ENCODE peak calls at places on chromosomes 4 and X, in eight cellular contexts. One of them, this sample, is unnamed.

GRCh38 chr4:109067509-109068205 is 234.8 kb downstream of the COL25A1 start:
- DNase-seq in AML-193: no peak
- DNase-seq in NCI-H524: peak
- DNase-seq in HTR-8/SVneo: no peak
- DNase-seq in NCI-H460: no peak
- DNase-seq in head of caudate nucleus: no peak
- DNase-seq in skeletal muscle cell: peak
- DNase-seq in activated CD8-positive, alpha-beta memory T cell treated with anti-CD3 and anti-CD28 coated beads, Interleukin-2, amount 10 ng/mL, durations not matched to agents 7 days and 5 days: no peak
- DNase-seq in this sample: no peak

GRCh38 chr4:88937081-88937480 is 119.9 kb downstream of the FAM13A start:
- DNase-seq in HTR-8/SVneo: peak
- DNase-seq in NCI-H460: no peak
- DNase-seq in NCI-H524: no peak
- DNase-seq in AML-193: no peak
- DNase-seq in activated CD8-positive, alpha-beta memory T cell treated with anti-CD3 and anti-CD28 coated beads, Interleukin-2, amount 10 ng/mL, durations not matched to agents 7 days and 5 days: no peak
- DNase-seq in skeletal muscle cell: peak
- DNase-seq in head of caudate nucleus: no peak
- DNase-seq in this sample: no peak

GRCh38 chr4:90127223-90127705 is at the start of gene CCSER1:
- DNase-seq in NCI-H524: peak
- DNase-seq in NCI-H460: peak
- DNase-seq in activated CD8-positive, alpha-beta memory T cell treated with anti-CD3 and anti-CD28 coated beads, Interleukin-2, amount 10 ng/mL, durations not matched to agents 7 days and 5 days: no peak
- DNase-seq in HTR-8/SVneo: peak
- DNase-seq in AML-193: peak
- DNase-seq in skeletal muscle cell: no peak
- DNase-seq in head of caudate nucleus: peak
- DNase-seq in this sample: peak

GRCh38 chrX:75156537-75156945 is 458 bp upstream of the ABCB7 start:
- DNase-seq in NCI-H460: no peak
- DNase-seq in head of caudate nucleus: no peak
- DNase-seq in skeletal muscle cell: peak
- DNase-seq in HTR-8/SVneo: no peak
- DNase-seq in AML-193: peak
- DNase-seq in NCI-H524: peak
- DNase-seq in activated CD8-positive, alpha-beta memory T cell treated with anti-CD3 and anti-CD28 coated beads, Interleukin-2, amount 10 ng/mL, durations not matched to agents 7 days and 5 days: no peak
- DNase-seq in this sample: no peak

GRCh38 chr4:152243890-152244595 is 291.8 kb downstream of the FBXW7 start:
- DNase-seq in skeletal muscle cell: no peak
- DNase-seq in NCI-H460: no peak
- DNase-seq in activated CD8-positive, alpha-beta memory T cell treated with anti-CD3 and anti-CD28 coated beads, Interleukin-2, amount 10 ng/mL, durations not matched to agents 7 days and 5 days: no peak
- DNase-seq in AML-193: no peak
- DNase-seq in head of caudate nucleus: no peak
- DNase-seq in HTR-8/SVneo: no peak
- DNase-seq in NCI-H524: peak
- DNase-seq in this sample: no peak

GRCh38 chr4:69523385-69524132 is 27.9 kb upstream of the UGT2B4 start:
- DNase-seq in NCI-H460: no peak
- DNase-seq in head of caudate nucleus: no peak
- DNase-seq in AML-193: no peak
- DNase-seq in NCI-H524: no peak
- DNase-seq in HTR-8/SVneo: no peak
- DNase-seq in skeletal muscle cell: no peak
- DNase-seq in activated CD8-positive, alpha-beta memory T cell treated with anti-CD3 and anti-CD28 coated beads, Interleukin-2, amount 10 ng/mL, durations not matched to agents 7 days and 5 days: no peak
- DNase-seq in this sample: no peak

GRCh38 chr4:15601862-15602261 is 53.3 kb downstream of the FBXL5 start:
- DNase-seq in NCI-H460: no peak
- DNase-seq in HTR-8/SVneo: no peak
- DNase-seq in AML-193: no peak
- DNase-seq in NCI-H524: no peak
- DNase-seq in activated CD8-positive, alpha-beta memory T cell treated with anti-CD3 and anti-CD28 coated beads, Interleukin-2, amount 10 ng/mL, durations not matched to agents 7 days and 5 days: no peak
- DNase-seq in head of caudate nucleus: no peak
- DNase-seq in skeletal muscle cell: no peak
- DNase-seq in this sample: no peak

GRCh38 chr4:138659640-138660325 is 355.8 kb upstream of the NOCT start:
- DNase-seq in AML-193: no peak
- DNase-seq in head of caudate nucleus: no peak
- DNase-seq in skeletal muscle cell: no peak
- DNase-seq in NCI-H460: no peak
- DNase-seq in NCI-H524: no peak
- DNase-seq in HTR-8/SVneo: no peak
- DNase-seq in activated CD8-positive, alpha-beta memory T cell treated with anti-CD3 and anti-CD28 coated beads, Interleukin-2, amount 10 ng/mL, durations not matched to agents 7 days and 5 days: no peak
- DNase-seq in this sample: no peak

GRCh38 chrX:118058924-118059323 is 57.7 kb downstream of the KLHL13 start:
- DNase-seq in activated CD8-positive, alpha-beta memory T cell treated with anti-CD3 and anti-CD28 coated beads, Interleukin-2, amount 10 ng/mL, durations not matched to agents 7 days and 5 days: no peak
- DNase-seq in HTR-8/SVneo: no peak
- DNase-seq in NCI-H524: no peak
- DNase-seq in head of caudate nucleus: no peak
- DNase-seq in NCI-H460: no peak
- DNase-seq in AML-193: no peak
- DNase-seq in skeletal muscle cell: no peak
- DNase-seq in this sample: no peak

GRCh38 chr4:185204238-185204910 is 574 bp upstream of the CFAP97 start:
- DNase-seq in NCI-H460: no peak
- DNase-seq in HTR-8/SVneo: no peak
- DNase-seq in activated CD8-positive, alpha-beta memory T cell treated with anti-CD3 and anti-CD28 coated beads, Interleukin-2, amount 10 ng/mL, durations not matched to agents 7 days and 5 days: no peak
- DNase-seq in skeletal muscle cell: no peak
- DNase-seq in AML-193: no peak
- DNase-seq in head of caudate nucleus: no peak
- DNase-seq in NCI-H524: peak
- DNase-seq in this sample: no peak

GRCh38 chrX:34918856-34919255 is 23.7 kb upstream of the FAM47B start:
- DNase-seq in HTR-8/SVneo: peak
- DNase-seq in head of caudate nucleus: no peak
- DNase-seq in AML-193: no peak
- DNase-seq in activated CD8-positive, alpha-beta memory T cell treated with anti-CD3 and anti-CD28 coated beads, Interleukin-2, amount 10 ng/mL, durations not matched to agents 7 days and 5 days: no peak
- DNase-seq in skeletal muscle cell: no peak
- DNase-seq in NCI-H524: peak
- DNase-seq in NCI-H460: peak
- DNase-seq in this sample: no peak

GRCh38 chrX:69616520-69617203 is 749 bp downstream of the EDA start:
- DNase-seq in head of caudate nucleus: no peak
- DNase-seq in NCI-H460: no peak
- DNase-seq in NCI-H524: peak
- DNase-seq in HTR-8/SVneo: no peak
- DNase-seq in skeletal muscle cell: no peak
- DNase-seq in activated CD8-positive, alpha-beta memory T cell treated with anti-CD3 and anti-CD28 coated beads, Interleukin-2, amount 10 ng/mL, durations not matched to agents 7 days and 5 days: no peak
- DNase-seq in AML-193: no peak
- DNase-seq in this sample: no peak

GRCh38 chr4:156931267-156931666 is 40.3 kb downstream of the PDGFC start:
- DNase-seq in AML-193: no peak
- DNase-seq in skeletal muscle cell: peak
- DNase-seq in NCI-H460: peak
- DNase-seq in head of caudate nucleus: no peak
- DNase-seq in activated CD8-positive, alpha-beta memory T cell treated with anti-CD3 and anti-CD28 coated beads, Interleukin-2, amount 10 ng/mL, durations not matched to agents 7 days and 5 days: no peak
- DNase-seq in HTR-8/SVneo: peak
- DNase-seq in NCI-H524: no peak
- DNase-seq in this sample: no peak

GRCh38 chrX:77451041-77451440 is 3.9 kb downstream of the FGF16 start:
- DNase-seq in skeletal muscle cell: peak
- DNase-seq in NCI-H524: no peak
- DNase-seq in AML-193: no peak
- DNase-seq in HTR-8/SVneo: no peak
- DNase-seq in head of caudate nucleus: no peak
- DNase-seq in NCI-H460: no peak
- DNase-seq in activated CD8-positive, alpha-beta memory T cell treated with anti-CD3 and anti-CD28 coated beads, Interleukin-2, amount 10 ng/mL, durations not matched to agents 7 days and 5 days: no peak
- DNase-seq in this sample: no peak

GRCh38 chr4:184448828-184449227 is 25.5 kb downstream of the IRF2 start:
- DNase-seq in HTR-8/SVneo: no peak
- DNase-seq in NCI-H460: no peak
- DNase-seq in NCI-H524: no peak
- DNase-seq in skeletal muscle cell: peak
- DNase-seq in AML-193: peak
- DNase-seq in activated CD8-positive, alpha-beta memory T cell treated with anti-CD3 and anti-CD28 coated beads, Interleukin-2, amount 10 ng/mL, durations not matched to agents 7 days and 5 days: peak
- DNase-seq in head of caudate nucleus: no peak
- DNase-seq in this sample: no peak

GRCh38 chr4:142427456-142427855 is 418.6 kb downstream of the INPP4B start:
- DNase-seq in head of caudate nucleus: no peak
- DNase-seq in NCI-H460: no peak
- DNase-seq in activated CD8-positive, alpha-beta memory T cell treated with anti-CD3 and anti-CD28 coated beads, Interleukin-2, amount 10 ng/mL, durations not matched to agents 7 days and 5 days: no peak
- DNase-seq in NCI-H524: no peak
- DNase-seq in AML-193: no peak
- DNase-seq in skeletal muscle cell: no peak
- DNase-seq in HTR-8/SVneo: no peak
- DNase-seq in this sample: no peak

GRCh38 chr4:22593933-22594332 is 78.1 kb upstream of the ADGRA3 start:
- DNase-seq in activated CD8-positive, alpha-beta memory T cell treated with anti-CD3 and anti-CD28 coated beads, Interleukin-2, amount 10 ng/mL, durations not matched to agents 7 days and 5 days: no peak
- DNase-seq in head of caudate nucleus: no peak
- DNase-seq in HTR-8/SVneo: no peak
- DNase-seq in skeletal muscle cell: no peak
- DNase-seq in AML-193: no peak
- DNase-seq in NCI-H460: no peak
- DNase-seq in NCI-H524: no peak
- DNase-seq in this sample: no peak

GRCh38 chr4:158169516-158169915 is 3.3 kb downstream of the GASK1B start:
- DNase-seq in activated CD8-positive, alpha-beta memory T cell treated with anti-CD3 and anti-CD28 coated beads, Interleukin-2, amount 10 ng/mL, durations not matched to agents 7 days and 5 days: no peak
- DNase-seq in AML-193: no peak
- DNase-seq in NCI-H524: no peak
- DNase-seq in NCI-H460: no peak
- DNase-seq in head of caudate nucleus: no peak
- DNase-seq in HTR-8/SVneo: no peak
- DNase-seq in skeletal muscle cell: no peak
- DNase-seq in this sample: no peak

This sample was measured in CD14-positive monocyte.